ENCODE peak calls at places on chromosomes 2 and 18, in ten cellular contexts. One of them, this sample, is unnamed.

GRCh38 chr2:122692400-122693083 is 937.1 kb downstream of the TSN start:
- DNase-seq in activated T-helper 1 cell treated with Interleukin-2 at 50 U/mL for 16 hours: no peak
- DNase-seq in EL: no peak
- DNase-seq in A549: no peak
- DNase-seq in NCI-H774: peak
- DNase-seq in midbrain: no peak
- DNase-seq in HT1080: no peak
- DNase-seq in NCI-H748 treated with DMSO at 0.1 percent for 48 hours: peak
- DNase-seq in NCI-H2081: peak
- DNase-seq in progenitor cell of endocrine pancreas: no peak
- DNase-seq in this sample: peak

GRCh38 chr18:25310045-25310444 is 41.9 kb downstream of the ZNF521 start:
- DNase-seq in NCI-H2081: peak
- DNase-seq in EL: peak
- DNase-seq in A549: no peak
- DNase-seq in HT1080: peak
- DNase-seq in midbrain: no peak
- DNase-seq in progenitor cell of endocrine pancreas: no peak
- DNase-seq in activated T-helper 1 cell treated with Interleukin-2 at 50 U/mL for 16 hours: no peak
- DNase-seq in NCI-H774: no peak
- DNase-seq in NCI-H748 treated with DMSO at 0.1 percent for 48 hours: no peak
- DNase-seq in this sample: no peak

GRCh38 chr2:229884775-229885699 is 36.8 kb downstream of the TRIP12 start:
- DNase-seq in NCI-H774: no peak
- DNase-seq in progenitor cell of endocrine pancreas: no peak
- DNase-seq in NCI-H2081: no peak
- DNase-seq in HT1080: no peak
- DNase-seq in activated T-helper 1 cell treated with Interleukin-2 at 50 U/mL for 16 hours: no peak
- DNase-seq in A549: no peak
- DNase-seq in NCI-H748 treated with DMSO at 0.1 percent for 48 hours: no peak
- DNase-seq in EL: no peak
- DNase-seq in midbrain: no peak
- DNase-seq in this sample: no peak

GRCh38 chr18:9449580-9449979 is 25.7 kb upstream of the RALBP1 start:
- DNase-seq in EL: peak
- DNase-seq in activated T-helper 1 cell treated with Interleukin-2 at 50 U/mL for 16 hours: no peak
- DNase-seq in NCI-H774: no peak
- DNase-seq in NCI-H2081: no peak
- DNase-seq in progenitor cell of endocrine pancreas: no peak
- DNase-seq in midbrain: no peak
- DNase-seq in NCI-H748 treated with DMSO at 0.1 percent for 48 hours: no peak
- DNase-seq in HT1080: no peak
- DNase-seq in A549: no peak
- DNase-seq in this sample: no peak

GRCh38 chr18:32048507-32049091 is 30.0 kb downstream of the RNF125 start:
- DNase-seq in midbrain: no peak
- DNase-seq in progenitor cell of endocrine pancreas: no peak
- DNase-seq in EL: peak
- DNase-seq in NCI-H748 treated with DMSO at 0.1 percent for 48 hours: no peak
- DNase-seq in HT1080: peak
- DNase-seq in activated T-helper 1 cell treated with Interleukin-2 at 50 U/mL for 16 hours: no peak
- DNase-seq in NCI-H2081: no peak
- DNase-seq in NCI-H774: no peak
- DNase-seq in A549: no peak
- DNase-seq in this sample: no peak

GRCh38 chr2:39153312-39153711 is 32.5 kb upstream of the SOS1 start:
- DNase-seq in EL: no peak
- DNase-seq in NCI-H2081: no peak
- DNase-seq in progenitor cell of endocrine pancreas: no peak
- DNase-seq in NCI-H774: no peak
- DNase-seq in A549: no peak
- DNase-seq in midbrain: no peak
- DNase-seq in NCI-H748 treated with DMSO at 0.1 percent for 48 hours: no peak
- DNase-seq in activated T-helper 1 cell treated with Interleukin-2 at 50 U/mL for 16 hours: no peak
- DNase-seq in HT1080: no peak
- DNase-seq in this sample: no peak

GRCh38 chr2:219573166-219573565 is 1.1 kb downstream of the INHA start:
- DNase-seq in NCI-H748 treated with DMSO at 0.1 percent for 48 hours: peak
- DNase-seq in midbrain: no peak
- DNase-seq in progenitor cell of endocrine pancreas: no peak
- DNase-seq in EL: no peak
- DNase-seq in NCI-H774: no peak
- DNase-seq in A549: no peak
- DNase-seq in HT1080: no peak
- DNase-seq in NCI-H2081: no peak
- DNase-seq in activated T-helper 1 cell treated with Interleukin-2 at 50 U/mL for 16 hours: no peak
- DNase-seq in this sample: no peak

GRCh38 chr2:239035361-239035814 is 187.5 kb downstream of the TWIST2 start:
- DNase-seq in NCI-H748 treated with DMSO at 0.1 percent for 48 hours: no peak
- DNase-seq in HT1080: no peak
- DNase-seq in midbrain: peak
- DNase-seq in progenitor cell of endocrine pancreas: peak
- DNase-seq in NCI-H2081: peak
- DNase-seq in NCI-H774: no peak
- DNase-seq in A549: peak
- DNase-seq in EL: peak
- DNase-seq in activated T-helper 1 cell treated with Interleukin-2 at 50 U/mL for 16 hours: peak
- DNase-seq in this sample: no peak

GRCh38 chr2:47534179-47534919 is 131.4 kb downstream of the MSH2 start:
- DNase-seq in HT1080: peak
- DNase-seq in NCI-H748 treated with DMSO at 0.1 percent for 48 hours: no peak
- DNase-seq in progenitor cell of endocrine pancreas: no peak
- DNase-seq in NCI-H774: no peak
- DNase-seq in A549: no peak
- DNase-seq in NCI-H2081: peak
- DNase-seq in midbrain: no peak
- DNase-seq in activated T-helper 1 cell treated with Interleukin-2 at 50 U/mL for 16 hours: no peak
- DNase-seq in EL: peak
- DNase-seq in this sample: peak

GRCh38 chr2:176565641-176566323 is 296.5 kb downstream of the MTX2 start:
- DNase-seq in HT1080: no peak
- DNase-seq in EL: no peak
- DNase-seq in midbrain: no peak
- DNase-seq in A549: no peak
- DNase-seq in NCI-H748 treated with DMSO at 0.1 percent for 48 hours: peak
- DNase-seq in NCI-H774: peak
- DNase-seq in NCI-H2081: peak
- DNase-seq in activated T-helper 1 cell treated with Interleukin-2 at 50 U/mL for 16 hours: no peak
- DNase-seq in progenitor cell of endocrine pancreas: no peak
- DNase-seq in this sample: peak

GRCh38 chr18:63000839-63001238 is 285.5 kb downstream of the PHLPP1 start:
- DNase-seq in EL: no peak
- DNase-seq in activated T-helper 1 cell treated with Interleukin-2 at 50 U/mL for 16 hours: no peak
- DNase-seq in HT1080: no peak
- DNase-seq in NCI-H2081: no peak
- DNase-seq in A549: no peak
- DNase-seq in midbrain: no peak
- DNase-seq in NCI-H748 treated with DMSO at 0.1 percent for 48 hours: no peak
- DNase-seq in progenitor cell of endocrine pancreas: no peak
- DNase-seq in NCI-H774: no peak
- DNase-seq in this sample: no peak

GRCh38 chr2:65292461-65293127 is 65.0 kb downstream of the ACTR2 start:
- DNase-seq in progenitor cell of endocrine pancreas: no peak
- DNase-seq in NCI-H2081: no peak
- DNase-seq in EL: no peak
- DNase-seq in A549: no peak
- DNase-seq in HT1080: no peak
- DNase-seq in NCI-H748 treated with DMSO at 0.1 percent for 48 hours: no peak
- DNase-seq in activated T-helper 1 cell treated with Interleukin-2 at 50 U/mL for 16 hours: no peak
- DNase-seq in NCI-H774: no peak
- DNase-seq in midbrain: no peak
- DNase-seq in this sample: no peak

GRCh38 chr2:24907106-24907505 is 12.9 kb downstream of the ADCY3 start:
- DNase-seq in NCI-H2081: no peak
- DNase-seq in NCI-H774: no peak
- DNase-seq in EL: no peak
- DNase-seq in progenitor cell of endocrine pancreas: no peak
- DNase-seq in activated T-helper 1 cell treated with Interleukin-2 at 50 U/mL for 16 hours: no peak
- DNase-seq in midbrain: no peak
- DNase-seq in A549: no peak
- DNase-seq in HT1080: no peak
- DNase-seq in NCI-H748 treated with DMSO at 0.1 percent for 48 hours: no peak
- DNase-seq in this sample: no peak

GRCh38 chr18:27005589-27005988 is 140.1 kb upstream of the AQP4 start:
- DNase-seq in A549: peak
- DNase-seq in progenitor cell of endocrine pancreas: no peak
- DNase-seq in activated T-helper 1 cell treated with Interleukin-2 at 50 U/mL for 16 hours: no peak
- DNase-seq in HT1080: peak
- DNase-seq in midbrain: no peak
- DNase-seq in NCI-H748 treated with DMSO at 0.1 percent for 48 hours: peak
- DNase-seq in EL: no peak
- DNase-seq in NCI-H774: no peak
- DNase-seq in NCI-H2081: peak
- DNase-seq in this sample: no peak

GRCh38 chr2:23600336-23600735 is 215.4 kb downstream of the KLHL29 start:
- DNase-seq in EL: no peak
- DNase-seq in NCI-H774: no peak
- DNase-seq in progenitor cell of endocrine pancreas: no peak
- DNase-seq in NCI-H2081: peak
- DNase-seq in activated T-helper 1 cell treated with Interleukin-2 at 50 U/mL for 16 hours: no peak
- DNase-seq in midbrain: peak
- DNase-seq in A549: no peak
- DNase-seq in NCI-H748 treated with DMSO at 0.1 percent for 48 hours: no peak
- DNase-seq in HT1080: no peak
- DNase-seq in this sample: peak

GRCh38 chr2:160157861-160158813 is 41.9 kb downstream of the ITGB6 start:
- DNase-seq in A549: no peak
- DNase-seq in progenitor cell of endocrine pancreas: no peak
- DNase-seq in NCI-H774: no peak
- DNase-seq in HT1080: no peak
- DNase-seq in activated T-helper 1 cell treated with Interleukin-2 at 50 U/mL for 16 hours: no peak
- DNase-seq in NCI-H748 treated with DMSO at 0.1 percent for 48 hours: no peak
- DNase-seq in NCI-H2081: no peak
- DNase-seq in EL: peak
- DNase-seq in midbrain: no peak
- DNase-seq in this sample: no peak

GRCh38 chr2:37820471-37820991 is 104.6 kb upstream of the RMDN2 start:
- DNase-seq in progenitor cell of endocrine pancreas: no peak
- DNase-seq in NCI-H748 treated with DMSO at 0.1 percent for 48 hours: no peak
- DNase-seq in NCI-H2081: no peak
- DNase-seq in midbrain: no peak
- DNase-seq in A549: no peak
- DNase-seq in EL: no peak
- DNase-seq in activated T-helper 1 cell treated with Interleukin-2 at 50 U/mL for 16 hours: no peak
- DNase-seq in HT1080: no peak
- DNase-seq in NCI-H774: no peak
- DNase-seq in this sample: no peak

GRCh38 chr18:10863026-10863425 is 286.3 kb downstream of the PIEZO2 start:
- DNase-seq in NCI-H774: no peak
- DNase-seq in A549: no peak
- DNase-seq in activated T-helper 1 cell treated with Interleukin-2 at 50 U/mL for 16 hours: no peak
- DNase-seq in midbrain: no peak
- DNase-seq in NCI-H748 treated with DMSO at 0.1 percent for 48 hours: no peak
- DNase-seq in progenitor cell of endocrine pancreas: no peak
- DNase-seq in HT1080: no peak
- DNase-seq in EL: no peak
- DNase-seq in NCI-H2081: no peak
- DNase-seq in this sample: no peak

GRCh38 chr18:2894841-2895370 is 48.1 kb downstream of the EMILIN2 start:
- DNase-seq in NCI-H774: no peak
- DNase-seq in EL: no peak
- DNase-seq in A549: no peak
- DNase-seq in HT1080: no peak
- DNase-seq in NCI-H2081: no peak
- DNase-seq in midbrain: no peak
- DNase-seq in activated T-helper 1 cell treated with Interleukin-2 at 50 U/mL for 16 hours: no peak
- DNase-seq in progenitor cell of endocrine pancreas: no peak
- DNase-seq in NCI-H748 treated with DMSO at 0.1 percent for 48 hours: no peak
- DNase-seq in this sample: no peak

GRCh38 chr18:10559566-10560456 is 34.0 kb downstream of the NAPG start:
- DNase-seq in NCI-H2081: no peak
- DNase-seq in NCI-H774: no peak
- DNase-seq in EL: peak
- DNase-seq in A549: no peak
- DNase-seq in activated T-helper 1 cell treated with Interleukin-2 at 50 U/mL for 16 hours: no peak
- DNase-seq in midbrain: no peak
- DNase-seq in HT1080: no peak
- DNase-seq in progenitor cell of endocrine pancreas: no peak
- DNase-seq in NCI-H748 treated with DMSO at 0.1 percent for 48 hours: no peak
- DNase-seq in this sample: no peak

GRCh38 chr2:3493610-3493997 is 25.7 kb downstream of the ADI1 start:
- DNase-seq in activated T-helper 1 cell treated with Interleukin-2 at 50 U/mL for 16 hours: no peak
- DNase-seq in progenitor cell of endocrine pancreas: no peak
- DNase-seq in EL: peak
- DNase-seq in NCI-H748 treated with DMSO at 0.1 percent for 48 hours: no peak
- DNase-seq in NCI-H2081: no peak
- DNase-seq in midbrain: no peak
- DNase-seq in A549: no peak
- DNase-seq in NCI-H774: peak
- DNase-seq in HT1080: peak
- DNase-seq in this sample: no peak

GRCh38 chr2:42963452-42964068 is 171.2 kb upstream of the HAAO start:
- DNase-seq in HT1080: no peak
- DNase-seq in progenitor cell of endocrine pancreas: no peak
- DNase-seq in NCI-H774: no peak
- DNase-seq in NCI-H748 treated with DMSO at 0.1 percent for 48 hours: no peak
- DNase-seq in midbrain: no peak
- DNase-seq in NCI-H2081: no peak
- DNase-seq in EL: no peak
- DNase-seq in A549: no peak
- DNase-seq in activated T-helper 1 cell treated with Interleukin-2 at 50 U/mL for 16 hours: no peak
- DNase-seq in this sample: no peak

GRCh38 chr2:197198890-197199289 is 111.7 kb downstream of the ANKRD44 start:
- DNase-seq in NCI-H774: no peak
- DNase-seq in midbrain: peak
- DNase-seq in A549: no peak
- DNase-seq in NCI-H748 treated with DMSO at 0.1 percent for 48 hours: no peak
- DNase-seq in EL: no peak
- DNase-seq in activated T-helper 1 cell treated with Interleukin-2 at 50 U/mL for 16 hours: peak
- DNase-seq in progenitor cell of endocrine pancreas: no peak
- DNase-seq in HT1080: no peak
- DNase-seq in NCI-H2081: no peak
- DNase-seq in this sample: no peak

GRCh38 chr2:174554514-174555119 is 43.0 kb downstream of the WIPF1 start:
- DNase-seq in NCI-H774: no peak
- DNase-seq in midbrain: no peak
- DNase-seq in HT1080: no peak
- DNase-seq in NCI-H2081: no peak
- DNase-seq in activated T-helper 1 cell treated with Interleukin-2 at 50 U/mL for 16 hours: no peak
- DNase-seq in NCI-H748 treated with DMSO at 0.1 percent for 48 hours: no peak
- DNase-seq in A549: no peak
- DNase-seq in progenitor cell of endocrine pancreas: no peak
- DNase-seq in EL: no peak
- DNase-seq in this sample: no peak

GRCh38 chr18:12012697-12013096 is 31.4 kb downstream of the IMPA2 start:
- DNase-seq in NCI-H748 treated with DMSO at 0.1 percent for 48 hours: no peak
- DNase-seq in A549: no peak
- DNase-seq in progenitor cell of endocrine pancreas: no peak
- DNase-seq in NCI-H774: no peak
- DNase-seq in midbrain: no peak
- DNase-seq in NCI-H2081: no peak
- DNase-seq in activated T-helper 1 cell treated with Interleukin-2 at 50 U/mL for 16 hours: no peak
- DNase-seq in EL: no peak
- DNase-seq in HT1080: no peak
- DNase-seq in this sample: no peak

GRCh38 chr2:80482276-80482675 is 177.7 kb upstream of the LRRTM1 start:
- DNase-seq in activated T-helper 1 cell treated with Interleukin-2 at 50 U/mL for 16 hours: no peak
- DNase-seq in A549: no peak
- DNase-seq in EL: no peak
- DNase-seq in progenitor cell of endocrine pancreas: no peak
- DNase-seq in midbrain: no peak
- DNase-seq in NCI-H2081: no peak
- DNase-seq in NCI-H774: no peak
- DNase-seq in HT1080: no peak
- DNase-seq in NCI-H748 treated with DMSO at 0.1 percent for 48 hours: no peak
- DNase-seq in this sample: no peak

GRCh38 chr18:25289040-25289631 is 62.8 kb downstream of the ZNF521 start:
- DNase-seq in progenitor cell of endocrine pancreas: no peak
- DNase-seq in activated T-helper 1 cell treated with Interleukin-2 at 50 U/mL for 16 hours: no peak
- DNase-seq in EL: peak
- DNase-seq in A549: no peak
- DNase-seq in midbrain: no peak
- DNase-seq in NCI-H774: no peak
- DNase-seq in NCI-H2081: no peak
- DNase-seq in HT1080: peak
- DNase-seq in NCI-H748 treated with DMSO at 0.1 percent for 48 hours: no peak
- DNase-seq in this sample: no peak

GRCh38 chr2:23460228-23460627 is 75.2 kb downstream of the KLHL29 start:
- DNase-seq in NCI-H774: no peak
- DNase-seq in midbrain: no peak
- DNase-seq in progenitor cell of endocrine pancreas: no peak
- DNase-seq in NCI-H2081: no peak
- DNase-seq in activated T-helper 1 cell treated with Interleukin-2 at 50 U/mL for 16 hours: no peak
- DNase-seq in A549: peak
- DNase-seq in HT1080: peak
- DNase-seq in NCI-H748 treated with DMSO at 0.1 percent for 48 hours: no peak
- DNase-seq in EL: peak
- DNase-seq in this sample: no peak

This sample was measured in NCI-H1092.